ENCODE peak calls at places on chromosomes 3 and 15, in five cellular contexts. F, I, X, Z and A are unnamed samples.

GRCh38 chr15:90730290-90730689 is 13.1 kb downstream of the BLM start:
- DNase-seq in F (no peak), I (no peak), X (no peak), Z (no peak), A (no peak)

GRCh38 chr15:30990036-30990435 is 1.4 kb downstream of the MTMR10 start:
- DNase-seq in I (peak), X (no peak), F (no peak), Z (no peak), A (no peak)

GRCh38 chr3:113602256-113602655 is 69.9 kb downstream of the SIDT1 start:
- DNase-seq in I (no peak), Z (no peak), X (no peak), F (no peak), A (no peak)

GRCh38 chr3:162390891-162391290 is 894.3 kb downstream of the OTOL1 start:
- DNase-seq in Z (peak), F (no peak), X (peak), I (no peak), A (no peak)

GRCh38 chr3:101873619-101874018 is 24.3 kb downstream of the NFKBIZ start:
- DNase-seq in Z (peak), I (no peak), X (no peak), F (no peak), A (no peak)

GRCh38 chr3:194691481-194692281 is 6.0 kb downstream of the FAM43A start:
- DNase-seq in X (no peak), I (no peak), F (peak), Z (no peak), A (peak)

GRCh38 chr15:52559022-52559421 is 9.8 kb downstream of the ARPP19 start:
- DNase-seq in Z (no peak), F (no peak), X (no peak), I (no peak), A (no peak)

GRCh38 chr3:159796744-159797143 is 191.9 kb upstream of the IL12A start:
- DNase-seq in I (no peak), Z (peak), X (peak), F (no peak), A (no peak)

GRCh38 chr15:91124155-91124554 is 24.1 kb downstream of the SV2B start:
- DNase-seq in X (no peak), F (no peak), Z (no peak), I (no peak), A (no peak)

GRCh38 chr15:69623521-69624513 is 171.2 kb downstream of the RPLP1 start:
- DNase-seq in X (no peak), Z (no peak), I (no peak), F (no peak), A (no peak)

GRCh38 chr15:68775671-68776476 is 44.8 kb downstream of the ANP32A start:
- DNase-seq in X (peak), Z (peak), F (no peak), I (no peak), A (no peak)

GRCh38 chr3:55245391-55245790 is 241.7 kb downstream of the WNT5A start:
- DNase-seq in X (no peak), F (no peak), Z (no peak), I (no peak), A (no peak)

GRCh38 chr15:100265641-100266035 is 76.1 kb downstream of the ADAMTS17 start:
- DNase-seq in F (no peak), I (no peak), X (no peak), Z (no peak), A (no peak)

GRCh38 chr15:85518979-85519761 is 138.8 kb downstream of the AKAP13 start:
- DNase-seq in F (no peak), X (peak), Z (peak), I (no peak), A (no peak)

GRCh38 chr15:28917791-28918140 is 32.0 kb downstream of the APBA2 start:
- DNase-seq in Z (no peak), F (no peak), I (no peak), X (no peak), A (no peak)

GRCh38 chr15:59372352-59373211 is at the start of gene MYO1E:
- DNase-seq in I (no peak), Z (peak), F (peak), X (peak), A (peak)

GRCh38 chr15:59373215-59373614 is 544 bp upstream of the MYO1E start:
- DNase-seq in I (no peak), X (no peak), F (no peak), Z (no peak), A (no peak)

GRCh38 chr15:59367022-59367451 is 5.6 kb downstream of the MYO1E start:
- DNase-seq in F (no peak), X (peak), Z (no peak), I (no peak), A (no peak)

GRCh38 chr15:59369597-59369996 is 3.1 kb downstream of the MYO1E start:
- DNase-seq in F (no peak), I (no peak), X (no peak), Z (no peak), A (no peak)

GRCh38 chr15:59371458-59372351 is 966 bp downstream of the MYO1E start:
- DNase-seq in Z (no peak), X (no peak), I (no peak), F (peak), A (peak)
- TF ChIP-seq CTCF in Z (no peak), X (no peak), I (no peak), F (no peak), A (no peak)

GRCh38 chr3:12841085-12841969 is at the start of gene RPL32:
- DNase-seq in I (peak), X (peak), Z (peak), F (peak), A (peak)
- TF ChIP-seq CTCF in I (peak), X (peak), Z (peak), F (peak), A (peak)

GRCh38 chr3:145384307-145384706 is 776.7 kb downstream of the PLOD2 start:
- DNase-seq in F (no peak), X (no peak), Z (no peak), I (no peak), A (no peak)
- TF ChIP-seq CTCF in F (no peak), X (no peak), Z (no peak), I (no peak), A (no peak)

GRCh38 chr3:186529204-186529999 is 14.8 kb downstream of the CRYGS start:
- DNase-seq in F (no peak), Z (no peak), X (no peak), I (no peak), A (no peak)
- TF ChIP-seq CTCF in F (no peak), Z (no peak), X (no peak), I (peak), A (peak)